ENCODE peak calls at places on chromosomes 2 and 18, in eight cellular contexts. B is aorta, N is esophagus squamous epithelium, L is uterus, X is adipocyte, A is K562, H is Karpas-422, O is neural progenitor cell. P is an unnamed sample.

GRCh38 chr2:24520175-24520574 is 29.1 kb downstream of the NCOA1 start:
- DNase-seq in B (no peak), N (no peak), L (no peak), X (no peak), A (no peak), H (peak; percentile 24), O (no peak), P (no peak)

GRCh38 chr2:105378921-105379383 is 19.9 kb downstream of the FHL2 start:
- DNase-seq in B (no peak), N (no peak), L (no peak), X (no peak), A (no peak), H (no peak), O (no peak), P (peak; percentile 65)

GRCh38 chr18:59042477-59042842 is 97.2 kb upstream of the SEC11C start:
- DNase-seq in B (no peak), N (no peak), L (no peak), X (peak; percentile 56), A (no peak), H (no peak), O (no peak), P (no peak)

GRCh38 chr18:61854578-61854977 is 38.2 kb downstream of the RNF152 start:
- DNase-seq in B (no peak), N (no peak), L (no peak), X (peak; percentile 25), A (no peak), H (no peak), O (no peak), P (no peak)

GRCh38 chr18:33584845-33585775 is 7.1 kb downstream of the ASXL3 start:
- DNase-seq in B (no peak), N (no peak), L (no peak), X (no peak), A (no peak), H (no peak), O (peak; percentile 77), P (no peak)

GRCh38 chr2:9757430-9758287 is 85.6 kb upstream of the TAF1B start:
- DNase-seq in B (no peak), N (no peak), L (no peak), X (peak; percentile 46), A (no peak), H (no peak), O (peak; percentile 77), P (peak; percentile 69)

GRCh38 chr2:226031078-226031937 is 631.8 kb downstream of the NYAP2 start:
- DNase-seq in B (peak; percentile 80), N (no peak), L (peak; percentile 57), X (peak; percentile 73), A (no peak), H (no peak), O (peak; percentile 93), P (peak; percentile 71)

GRCh38 chr2:232238108-232238507 is 140.4 kb upstream of the ALPP start:
- DNase-seq in B (no peak), N (no peak), L (no peak), X (no peak), A (no peak), H (no peak), O (no peak), P (no peak)

GRCh38 chr18:36153203-36153602 is 23.5 kb downstream of the ELP2 start:
- DNase-seq in B (no peak), N (no peak), L (no peak), X (peak; percentile 57), A (no peak), H (no peak), O (no peak), P (peak; percentile 23)

GRCh38 chr18:37567061-37567993 is 1.7 kb upstream of the CELF4 start:
- DNase-seq in B (no peak), N (no peak), L (no peak), X (peak; percentile 15), A (no peak), H (no peak), O (peak; percentile 37), P (no peak)

GRCh38 chr18:79203017-79203605 is 133.9 kb downstream of the ATP9B start:
- DNase-seq in B (no peak), N (no peak), L (no peak), X (no peak), A (no peak), H (no peak), O (no peak), P (no peak)

GRCh38 chr18:8910843-8911242 is 191.7 kb upstream of the NDUFV2 start:
- DNase-seq in B (no peak), N (no peak), L (no peak), X (no peak), A (no peak), H (no peak), O (no peak), P (no peak)
- H3K9me3 ChIP-seq in B (no peaks in the 10 kb centered on the region), N (no peaks in the 10 kb centered on the region), L (no peaks in the 10 kb centered on the region), X (peaks cover 3% of the 10 kb centered on the region), A (peaks cover 11% of the 10 kb centered on the region), H (no peaks in the 10 kb centered on the region), O (no peaks in the 10 kb centered on the region), P (peaks cover 2% of the 10 kb centered on the region)

GRCh38 chr2:28735511-28735910 is 16.1 kb upstream of the PPP1CB start:
- DNase-seq in B (no peak), N (no peak), L (no peak), X (no peak), A (no peak), H (no peak), O (no peak), P (no peak)
- H3K4me3 ChIP-seq in B (peak overlapping the region; percentile 80), N (no peak overlapping the region), L (no peak overlapping the region), X (no peak overlapping the region), A (no peak overlapping the region), H (no peak overlapping the region), O (no peak overlapping the region), P (no peak overlapping the region)

GRCh38 chr2:101262142-101262541 is 9.5 kb downstream of the CNOT11 start:
- DNase-seq in B (no peak), N (no peak), L (no peak), X (no peak), A (no peak), H (no peak), O (no peak), P (no peak)
- H3K36me3 ChIP-seq in B (peaks cover 6% of the 10 kb centered on the region), N (peaks cover 93% of the 10 kb centered on the region), L (no peaks in the 10 kb centered on the region), X (peaks cover 57% of the 10 kb centered on the region), A (peaks cover 85% of the 10 kb centered on the region), H (peaks cover 49% of the 10 kb centered on the region), O (no peaks in the 10 kb centered on the region), P (peaks cover 48% of the 10 kb centered on the region)

GRCh38 chr2:216425008-216425780 is 12.9 kb downstream of the SMARCAL1 start:
- DNase-seq in B (no peak), N (no peak), L (no peak), X (no peak), A (no peak), H (no peak), O (no peak), P (no peak)
- H3K9me3 ChIP-seq in B (no peaks in the 10 kb centered on the region), N (no peaks in the 10 kb centered on the region), L (no peaks in the 10 kb centered on the region), X (no peaks in the 10 kb centered on the region), A (peaks cover 3% of the 10 kb centered on the region), H (no peaks in the 10 kb centered on the region), O (no peaks in the 10 kb centered on the region), P (no peaks in the 10 kb centered on the region)

P was measured in MG63.